ENCODE peak calls at places on chromosome 11, in eight cellular contexts. G is Peyer's patch, Y is right lobe of liver, N is tibial artery, W is fibroblast of the aortic adventitia, K is fibroblast of mammary gland, F is dorsolateral prefrontal cortex, E is AG04450. T is an unnamed sample.
A peak's percentile ranks its signal among the peaks of the same experiment; 100 is the strongest.

GRCh38 chr11:75298191-75298590 is 53.3 kb downstream of the ARRB1 start:
- DNase-seq in G (no peak), Y (no peak), N (no peak), W (no peak), K (peak; percentile 25), F (no peak), E (no peak), T (no peak)

GRCh38 chr11:46361283-46362145 is 14.3 kb downstream of the DGKZ start:
- DNase-seq in G (peak; percentile 62), Y (peak; percentile 61), N (peak; percentile 90), W (peak; percentile 21), K (peak; percentile 47), F (peak; percentile 87), E (no peak), T (no peak)

GRCh38 chr11:1516273-1517067 is 29.9 kb upstream of the MOB2 start:
- DNase-seq in G (no peak), Y (peak; percentile 5), N (no peak), W (no peak), K (no peak), F (peak; percentile 27), E (peak; percentile 7), T (no peak)

GRCh38 chr11:102139081-102139498 is 28.8 kb downstream of the YAP1 start:
- DNase-seq in G (no peak), Y (no peak), N (peak; percentile 70), W (peak; percentile 92), K (peak; percentile 90), F (no peak), E (peak; percentile 57), T (no peak)

GRCh38 chr11:1889941-1890855 is 1.5 kb downstream of the PRR33 start:
- DNase-seq in G (no peak), Y (no peak), N (no peak), W (no peak), K (no peak), F (no peak), E (no peak), T (no peak)

GRCh38 chr11:9158898-9159391 is 67.5 kb upstream of the SCUBE2 start:
- DNase-seq in G (no peak), Y (no peak), N (no peak), W (peak; percentile 78), K (peak; percentile 87), F (no peak), E (no peak), T (no peak)

GRCh38 chr11:75330279-75330678 is 21.2 kb downstream of the ARRB1 start:
- DNase-seq in G (no peak), Y (no peak), N (no peak), W (no peak), K (no peak), F (no peak), E (peak; percentile 63), T (no peak)

GRCh38 chr11:129949067-129949466 is 53.6 kb downstream of the PRDM10 start:
- DNase-seq in G (no peak), Y (no peak), N (no peak), W (no peak), K (no peak), F (no peak), E (no peak), T (no peak)

GRCh38 chr11:58594826-58595225 is 16.0 kb downstream of the ZFP91 start:
- DNase-seq in G (no peak), Y (no peak), N (no peak), W (no peak), K (no peak), F (no peak), E (no peak), T (no peak)

GRCh38 chr11:46504817-46505613 is 88.8 kb downstream of the AMBRA1 start:
- DNase-seq in G (no peak), Y (no peak), N (no peak), W (peak; percentile 42), K (peak; percentile 37), F (no peak), E (peak; percentile 84), T (no peak)

GRCh38 chr11:122851366-122852011 is 13.2 kb downstream of the CRTAM start:
- DNase-seq in G (peak; percentile 48), Y (no peak), N (no peak), W (no peak), K (no peak), F (no peak), E (no peak), T (no peak)

GRCh38 chr11:57800444-57801184 is 39.0 kb downstream of the CTNND1 start:
- DNase-seq in G (no peak), Y (no peak), N (no peak), W (peak; percentile 81), K (peak; percentile 79), F (no peak), E (peak; percentile 34), T (no peak)

GRCh38 chr11:69024509-69024908 is 11.5 kb upstream of the MRGPRF start:
- DNase-seq in G (no peak), Y (no peak), N (no peak), W (no peak), K (no peak), F (no peak), E (no peak), T (no peak)

GRCh38 chr11:34621876-34622275 is 983 bp downstream of the EHF start:
- DNase-seq in G (no peak), Y (no peak), N (no peak), W (no peak), K (peak; percentile 7), F (no peak), E (no peak), T (no peak)

GRCh38 chr11:46345131-46345597 is 2.1 kb upstream of the DGKZ start:
- DNase-seq in G (peak; percentile 69), Y (peak; percentile 78), N (no peak), W (no peak), K (no peak), F (no peak), E (no peak), T (no peak)

GRCh38 chr11:93846411-93846810 is 4.0 kb downstream of the VSTM5 start:
- DNase-seq in G (no peak), Y (no peak), N (no peak), W (peak; percentile 31), K (no peak), F (no peak), E (peak; percentile 8), T (no peak)

GRCh38 chr11:127223026-127223425 is 222.5 kb upstream of the KIRREL3 start:
- DNase-seq in G (no peak), Y (no peak), N (no peak), W (no peak), K (no peak), F (no peak), E (no peak), T (no peak)

GRCh38 chr11:26331911-26332571 is at the start of gene ANO3:
- DNase-seq in G (no peak), Y (peak; percentile 63), N (peak; percentile 66), W (peak; percentile 83), K (peak; percentile 79), F (peak; percentile 82), E (peak; percentile 50), T (peak; percentile 79)

GRCh38 chr11:126366064-126366822 is 10.8 kb downstream of the ST3GAL4 start:
- DNase-seq in G (no peak), Y (no peak), N (peak; percentile 59), W (no peak), K (no peak), F (peak; percentile 47), E (no peak), T (no peak)

GRCh38 chr11:45745065-45745811 is 59.7 kb upstream of the SLC35C1 start:
- DNase-seq in G (no peak), Y (no peak), N (peak; percentile 92), W (peak; percentile 16), K (no peak), F (peak; percentile 46), E (no peak), T (no peak)

GRCh38 chr11:8067567-8067928 is 13.5 kb upstream of the TUB start:
- DNase-seq in G (no peak), Y (no peak), N (no peak), W (no peak), K (no peak), F (no peak), E (no peak), T (no peak)

GRCh38 chr11:110182886-110183285 is 89.7 kb downstream of the ZC3H12C start:
- DNase-seq in G (no peak), Y (no peak), N (no peak), W (no peak), K (peak; percentile 95), F (no peak), E (no peak), T (no peak)

GRCh38 chr11:86167499-86168161 is 76.9 kb upstream of the EED start:
- DNase-seq in G (no peak), Y (no peak), N (no peak), W (peak; percentile 51), K (peak; percentile 45), F (no peak), E (no peak), T (no peak)

GRCh38 chr11:73510877-73511276 is 87.0 kb downstream of the FAM168A start:
- DNase-seq in G (no peak), Y (no peak), N (no peak), W (no peak), K (no peak), F (no peak), E (no peak), T (no peak)

GRCh38 chr11:36015806-36016205 is 71.9 kb downstream of the LDLRAD3 start:
- DNase-seq in G (no peak), Y (no peak), N (no peak), W (peak; percentile 62), K (peak; percentile 43), F (peak; percentile 40), E (no peak), T (no peak)

GRCh38 chr11:113387605-113388211 is at the start of gene ANKK1:
- DNase-seq in G (no peak), Y (no peak), N (no peak), W (no peak), K (no peak), F (no peak), E (no peak), T (no peak)
- TF ChIP-seq CTCF in G (peak; percentile 50), Y (no peak), N (no peak), W (no peak), K (no peak), F (no peak), E (peak; percentile 9), T (peak; percentile 43)

GRCh38 chr11:71244116-71244815 is 8.1 kb downstream of the SHANK2 start:
- DNase-seq in G (no peak), Y (no peak), N (no peak), W (no peak), K (peak; percentile 68), F (no peak), E (no peak), T (no peak)
- H3K4me3 ChIP-seq in G (no peak overlapping the region), Y (no peak overlapping the region), N (no peak overlapping the region), W (no peak overlapping the region), K (no peak overlapping the region), F (no peak overlapping the region), E (no peak overlapping the region), T (no peak overlapping the region)

GRCh38 chr11:43583548-43583947 is 97.0 kb upstream of the HSD17B12 start:
- DNase-seq in G (no peak), Y (no peak), N (no peak), W (no peak), K (no peak), F (no peak), E (no peak), T (no peak)
- TF ChIP-seq CTCF in G (no peak), Y (no peak), N (no peak), W (no peak), K (no peak), F (no peak), E (no peak), T (no peak)

GRCh38 chr11:15800121-15800800 is 556.1 kb downstream of the SOX6 start:
- DNase-seq in G (no peak), Y (peak; percentile 40), N (peak; percentile 80), W (peak; percentile 87), K (peak; percentile 71), F (peak; percentile 39), E (no peak), T (no peak)
- H3K4me3 ChIP-seq in G (no peak overlapping the region), Y (no peak overlapping the region), N (no peak overlapping the region), W (no peak overlapping the region), K (no peak overlapping the region), F (no peak overlapping the region), E (no peak overlapping the region), T (no peak overlapping the region)

T was measured in retinal pigment epithelial cell.